ENCODE peak calls at places on chromosomes 16 and 17, in six cellular contexts. R is left lobe of liver, C is sigmoid colon, Z is T-helper 2 cell, G is HL-60, N is MM.1S. T is an unnamed sample.

GRCh38 chr16:66701516-66701915 is 5.0 kb upstream of the CMTM4 start:
- DNase-seq in R (no peak), C (no peak), Z (no peak), G (no peak), N (no peak), T (no peak)

GRCh38 chr16:14407786-14408399 is 222.2 kb downstream of the PARN start:
- DNase-seq in R (no peak), C (no peak), Z (no peak), G (no peak), N (no peak), T (no peak)

GRCh38 chr16:84086996-84087395 is 29.7 kb downstream of the MBTPS1 start:
- DNase-seq in R (no peak), C (no peak), Z (no peak), G (no peak), N (no peak), T (no peak)

GRCh38 chr16:7601100-7601499 is 268.5 kb downstream of the RBFOX1 start:
- DNase-seq in R (no peak), C (no peak), Z (no peak), G (no peak), N (no peak), T (no peak)

GRCh38 chr17:48637323-48638260 is 11.4 kb upstream of the HOXB9 start:
- DNase-seq in R (no peak), C (peak; percentile 38), Z (no peak), G (no peak), N (no peak), T (no peak)

GRCh38 chr17:30550512-30551273 is 73.5 kb downstream of the GOSR1 start:
- DNase-seq in R (no peak), C (no peak), Z (no peak), G (peak; percentile 96), N (no peak), T (no peak)

GRCh38 chr17:17723354-17724261 is 42.4 kb downstream of the RAI1 start:
- DNase-seq in R (no peak), C (no peak), Z (no peak), G (no peak), N (no peak), T (no peak)

GRCh38 chr17:37088459-37088858 is 139.7 kb downstream of the AATF start:
- DNase-seq in R (no peak), C (no peak), Z (no peak), G (no peak), N (no peak), T (no peak)

GRCh38 chr17:73803867-73804539 is 159.8 kb upstream of the SDK2 start:
- DNase-seq in R (no peak), C (no peak), Z (no peak), G (no peak), N (no peak), T (no peak)

GRCh38 chr17:8151120-8151640 is 1.0 kb downstream of the PER1 start:
- DNase-seq in R (peak; percentile 85), C (peak; percentile 98), Z (peak; percentile 91), G (peak; percentile 51), N (peak; percentile 89), T (peak; percentile 79)